ENCODE peak calls at places on chromosome 18, in four cellular contexts. Z, M, D and A are unnamed samples.

GRCh38 chr18:66160007-66160406 is 409.2 kb downstream of the CDH7 start:
- DNase-seq in D (no peak), Z (no peak), M (no peak), A (no peak)

GRCh38 chr18:69838620-69839411 is 108.9 kb downstream of the CD226 start:
- DNase-seq in D (no peak), Z (peak), M (no peak), A (no peak)

GRCh38 chr18:37322497-37323035 is 243.0 kb downstream of the CELF4 start:
- DNase-seq in Z (peak), M (peak), D (peak), A (peak)

GRCh38 chr18:9918016-9918680 is 4.3 kb downstream of the VAPA start:
- DNase-seq in Z (no peak), D (no peak), M (no peak), A (no peak)

GRCh38 chr18:68439672-68440071 is 275.2 kb downstream of the TMX3 start:
- DNase-seq in D (no peak), Z (no peak), M (no peak), A (no peak)

GRCh38 chr18:8121091-8121490 is 488.1 kb upstream of the RAB12 start:
- DNase-seq in M (no peak), Z (no peak), D (no peak), A (no peak)

GRCh38 chr18:74507120-74507881 is 11.1 kb downstream of the CNDP2 start:
- DNase-seq in Z (no peak), M (no peak), D (no peak), A (no peak)

GRCh38 chr18:40984856-40985255 is 970.2 kb upstream of the PIK3C3 start:
- DNase-seq in M (no peak), D (no peak), Z (no peak), A (no peak)

GRCh38 chr18:54100920-54101319 is 123.5 kb downstream of the MBD2 start:
- DNase-seq in D (no peak), Z (no peak), M (no peak), A (no peak)

GRCh38 chr18:76955529-76956170 is 133.3 kb downstream of the ZNF236 start:
- DNase-seq in M (no peak), Z (peak), D (no peak), A (no peak)